ENCODE peak calls at places on chromosomes 13 and 19, in seven cellular contexts. One of them, this sample, is unnamed.

GRCh38 chr13:50740052-50740741 is 103.3 kb downstream of the DLEU7 start:
- DNase-seq in K562: no peak
- DNase-seq in H1: no peak
- DNase-seq in SK-N-SH: no peak
- DNase-seq in HCT116: no peak
- DNase-seq in HepG2: no peak
- DNase-seq in GM12878: no peak
- DNase-seq in this sample: no peak

GRCh38 chr19:42961119-42961518 is 24.1 kb upstream of the PSG7 start:
- DNase-seq in K562: no peak
- DNase-seq in H1: no peak
- DNase-seq in SK-N-SH: no peak
- DNase-seq in HCT116: no peak
- DNase-seq in HepG2: no peak
- DNase-seq in GM12878: no peak
- DNase-seq in this sample: no peak

GRCh38 chr19:47430041-47430802 is 10.9 kb upstream of the MEIS3 start:
- DNase-seq in K562: no peak
- DNase-seq in H1: no peak
- DNase-seq in SK-N-SH: no peak
- DNase-seq in HCT116: no peak
- DNase-seq in HepG2: no peak
- DNase-seq in GM12878: no peak
- DNase-seq in this sample: no peak

GRCh38 chr19:55459950-55460657 is 1.3 kb downstream of the ISOC2 start:
- DNase-seq in K562: no peak
- DNase-seq in H1: no peak
- DNase-seq in SK-N-SH: peak
- DNase-seq in HCT116: no peak
- DNase-seq in HepG2: peak
- DNase-seq in GM12878: no peak
- DNase-seq in this sample: no peak

GRCh38 chr13:61110804-61111203 is 304.8 kb downstream of the PCDH20 start:
- DNase-seq in K562: no peak
- DNase-seq in H1: no peak
- DNase-seq in SK-N-SH: peak
- DNase-seq in HCT116: no peak
- DNase-seq in HepG2: no peak
- DNase-seq in GM12878: no peak
- DNase-seq in this sample: no peak

GRCh38 chr19:6247007-6247288 is 32.8 kb downstream of the MLLT1 start:
- DNase-seq in K562: no peak
- DNase-seq in H1: no peak
- DNase-seq in SK-N-SH: no peak
- DNase-seq in HCT116: no peak
- DNase-seq in HepG2: no peak
- DNase-seq in GM12878: no peak
- DNase-seq in this sample: no peak

GRCh38 chr19:35346193-35347052 is 1.3 kb upstream of the FFAR1 start:
- DNase-seq in K562: peak
- DNase-seq in H1: no peak
- DNase-seq in SK-N-SH: no peak
- DNase-seq in HCT116: no peak
- DNase-seq in HepG2: peak
- DNase-seq in GM12878: peak
- DNase-seq in this sample: no peak

GRCh38 chr13:24865158-24865557 is 101.2 kb downstream of the RNF17 start:
- DNase-seq in K562: no peak
- DNase-seq in H1: no peak
- DNase-seq in SK-N-SH: no peak
- DNase-seq in HCT116: no peak
- DNase-seq in HepG2: no peak
- DNase-seq in GM12878: no peak
- DNase-seq in this sample: no peak

GRCh38 chr13:34349091-34349722 is 531.3 kb downstream of the RFC3 start:
- DNase-seq in K562: no peak
- DNase-seq in H1: no peak
- DNase-seq in SK-N-SH: no peak
- DNase-seq in HCT116: no peak
- DNase-seq in HepG2: no peak
- DNase-seq in GM12878: no peak
- DNase-seq in this sample: no peak

DNA sequence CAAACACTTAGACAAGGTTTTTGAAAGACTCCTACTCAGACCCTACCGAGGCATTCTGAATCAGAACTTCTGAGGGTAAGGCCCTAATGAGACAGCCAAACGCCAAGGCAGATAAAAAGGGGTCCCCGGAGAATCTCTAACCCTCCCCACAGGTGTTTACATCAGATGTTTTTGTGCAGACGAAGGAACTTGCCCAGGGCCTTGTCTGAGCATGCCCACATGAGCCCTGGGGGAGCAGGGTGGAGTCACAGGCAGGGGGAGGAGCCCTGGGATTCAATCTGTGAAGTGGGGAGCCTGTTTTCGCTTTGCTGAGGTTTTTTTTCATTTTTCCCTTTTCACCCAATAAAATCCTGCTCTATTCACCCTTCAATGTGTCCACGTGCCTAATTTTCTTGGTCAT is 61.6 kb upstream of the MED4 start:
- DNase-seq in K562: peak
- DNase-seq in H1: no peak
- DNase-seq in SK-N-SH: no peak
- DNase-seq in HCT116: peak
- DNase-seq in HepG2: no peak
- DNase-seq in GM12878: no peak
- DNase-seq in this sample: no peak
- TF ChIP-seq YY1 in K562: no peak
- TF ChIP-seq YY1 in H1: no peak
- TF ChIP-seq YY1 in SK-N-SH: no peak
- TF ChIP-seq YY1 in HCT116: no peak
- TF ChIP-seq YY1 in HepG2: no peak
- TF ChIP-seq YY1 in GM12878: no peak
- TF ChIP-seq YY1 in this sample: no peak

DNA sequence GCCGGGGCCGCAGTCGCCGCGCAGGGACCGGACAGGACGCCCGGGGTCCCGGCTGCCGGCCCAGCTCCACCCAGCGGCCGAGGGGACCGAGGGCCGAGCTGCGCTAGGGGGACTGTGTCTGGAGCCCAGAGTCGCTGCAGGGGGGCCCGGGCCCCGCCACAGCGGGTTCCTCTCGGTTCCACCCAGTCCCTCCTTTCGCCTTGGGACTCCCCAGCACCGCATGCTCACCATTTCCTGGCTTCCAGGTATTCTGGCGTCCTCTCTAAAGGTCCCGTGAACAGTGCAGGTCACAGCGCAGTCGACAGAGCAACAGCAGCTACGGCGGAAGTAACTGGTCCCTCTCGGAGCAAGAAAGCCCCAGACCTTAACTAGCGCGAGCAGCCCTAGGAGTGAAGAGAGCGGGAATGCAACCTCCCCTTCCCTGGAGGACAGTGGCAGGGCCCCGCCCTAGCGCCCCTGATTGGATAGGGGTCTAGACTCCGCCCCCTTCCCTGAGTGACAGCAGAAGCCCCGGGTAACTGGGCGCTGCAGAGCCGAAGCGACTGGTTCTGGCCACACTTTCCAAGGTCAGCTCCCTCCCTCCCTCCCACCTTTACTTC is at the start of gene ZNF878:
- DNase-seq in K562: peak
- DNase-seq in H1: peak
- DNase-seq in SK-N-SH: peak
- DNase-seq in HCT116: no peak
- DNase-seq in HepG2: peak
- DNase-seq in GM12878: peak
- DNase-seq in this sample: peak
- H3K9ac ChIP-seq in K562: peak
- H3K9ac ChIP-seq in H1: peak
- H3K9ac ChIP-seq in SK-N-SH: peak
- H3K9ac ChIP-seq in HCT116: no peak
- H3K9ac ChIP-seq in HepG2: peak
- H3K9ac ChIP-seq in GM12878: peak
- H3K9ac ChIP-seq in this sample: peak

DNA sequence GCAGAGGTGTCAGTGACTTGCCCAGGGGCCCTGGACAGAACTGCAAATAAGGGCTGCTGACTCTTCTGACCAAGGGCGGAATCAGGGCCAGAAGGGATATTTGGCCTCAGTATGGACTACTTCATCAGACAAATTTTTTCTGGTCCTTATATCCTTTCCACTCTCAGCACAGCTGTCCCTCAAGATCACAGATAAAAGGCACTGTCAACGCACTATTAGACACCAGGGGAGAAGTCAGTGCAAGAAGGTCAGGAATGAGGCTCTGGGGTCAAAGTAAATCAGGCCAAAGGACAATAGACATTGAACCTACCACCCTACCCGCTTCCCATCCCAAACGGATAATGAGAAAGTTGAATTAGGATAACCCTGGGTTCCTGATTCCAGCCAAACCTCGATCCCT is 657.6 kb downstream of the UQCRFS1 start:
- DNase-seq in K562: no peak
- DNase-seq in H1: no peak
- DNase-seq in SK-N-SH: no peak
- DNase-seq in HCT116: no peak
- DNase-seq in HepG2: no peak
- DNase-seq in GM12878: no peak
- DNase-seq in this sample: no peak
- TF ChIP-seq YY1 in K562: no peak
- TF ChIP-seq YY1 in H1: no peak
- TF ChIP-seq YY1 in SK-N-SH: no peak
- TF ChIP-seq YY1 in HCT116: no peak
- TF ChIP-seq YY1 in HepG2: no peak
- TF ChIP-seq YY1 in GM12878: no peak
- TF ChIP-seq YY1 in this sample: no peak

GRCh38 chr13:31225180-31225579 is 25.4 kb downstream of the B3GLCT start:
- DNase-seq in K562: no peak
- DNase-seq in H1: no peak
- DNase-seq in SK-N-SH: no peak
- DNase-seq in HCT116: no peak
- DNase-seq in HepG2: no peak
- DNase-seq in GM12878: no peak
- DNase-seq in this sample: no peak

GRCh38 chr13:31223640-31224039 is 23.9 kb downstream of the B3GLCT start:
- DNase-seq in K562: no peak
- DNase-seq in H1: no peak
- DNase-seq in SK-N-SH: no peak
- DNase-seq in HCT116: no peak
- DNase-seq in HepG2: no peak
- DNase-seq in GM12878: no peak
- DNase-seq in this sample: no peak

GRCh38 chr13:31221057-31221456 is 21.3 kb downstream of the B3GLCT start:
- DNase-seq in K562: no peak
- DNase-seq in H1: no peak
- DNase-seq in SK-N-SH: no peak
- DNase-seq in HCT116: no peak
- DNase-seq in HepG2: no peak
- DNase-seq in GM12878: no peak
- DNase-seq in this sample: no peak

GRCh38 chr13:31224174-31224669 is 24.4 kb downstream of the B3GLCT start:
- DNase-seq in K562: no peak
- DNase-seq in H1: no peak
- DNase-seq in SK-N-SH: no peak
- DNase-seq in HCT116: no peak
- DNase-seq in HepG2: no peak
- DNase-seq in GM12878: no peak
- DNase-seq in this sample: no peak

GRCh38 chr13:31223215-31223614 is 23.4 kb downstream of the B3GLCT start:
- DNase-seq in K562: no peak
- DNase-seq in H1: no peak
- DNase-seq in SK-N-SH: no peak
- DNase-seq in HCT116: no peak
- DNase-seq in HepG2: no peak
- DNase-seq in GM12878: no peak
- DNase-seq in this sample: no peak
- H3K9ac ChIP-seq in K562: no peak
- H3K9ac ChIP-seq in H1: no peak
- H3K9ac ChIP-seq in SK-N-SH: no peak
- H3K9ac ChIP-seq in HCT116: no peak
- H3K9ac ChIP-seq in HepG2: no peak
- H3K9ac ChIP-seq in GM12878: no peak
- H3K9ac ChIP-seq in this sample: no peak

GRCh38 chr19:7928741-7929701 is 3.1 kb upstream of the CTXN1 start:
- DNase-seq in K562: peak
- DNase-seq in H1: no peak
- DNase-seq in SK-N-SH: peak
- DNase-seq in HCT116: no peak
- DNase-seq in HepG2: peak
- DNase-seq in GM12878: no peak
- DNase-seq in this sample: no peak
- TF ChIP-seq YY1 in K562: no peak
- TF ChIP-seq YY1 in H1: no peak
- TF ChIP-seq YY1 in SK-N-SH: no peak
- TF ChIP-seq YY1 in HCT116: no peak
- TF ChIP-seq YY1 in HepG2: no peak
- TF ChIP-seq YY1 in GM12878: no peak
- TF ChIP-seq YY1 in this sample: no peak

GRCh38 chr19:15048885-15049541 is at the start of gene CASP14:
- DNase-seq in K562: no peak
- DNase-seq in H1: no peak
- DNase-seq in SK-N-SH: no peak
- DNase-seq in HCT116: no peak
- DNase-seq in HepG2: no peak
- DNase-seq in GM12878: no peak
- DNase-seq in this sample: no peak
- H3K9ac ChIP-seq in K562: no peak
- H3K9ac ChIP-seq in H1: no peak
- H3K9ac ChIP-seq in SK-N-SH: no peak
- H3K9ac ChIP-seq in HCT116: no peak
- H3K9ac ChIP-seq in HepG2: no peak
- H3K9ac ChIP-seq in GM12878: no peak
- H3K9ac ChIP-seq in this sample: no peak

GRCh38 chr19:31070676-31071075 is 278.6 kb downstream of the TSHZ3 start:
- DNase-seq in K562: no peak
- DNase-seq in H1: no peak
- DNase-seq in SK-N-SH: no peak
- DNase-seq in HCT116: no peak
- DNase-seq in HepG2: no peak
- DNase-seq in GM12878: no peak
- DNase-seq in this sample: no peak

GRCh38 chr19:31074751-31075150 is 274.5 kb downstream of the TSHZ3 start:
- DNase-seq in K562: no peak
- DNase-seq in H1: no peak
- DNase-seq in SK-N-SH: no peak
- DNase-seq in HCT116: no peak
- DNase-seq in HepG2: no peak
- DNase-seq in GM12878: no peak
- DNase-seq in this sample: no peak

GRCh38 chr19:31070126-31070525 is 279.1 kb downstream of the TSHZ3 start:
- DNase-seq in K562: no peak
- DNase-seq in H1: no peak
- DNase-seq in SK-N-SH: no peak
- DNase-seq in HCT116: no peak
- DNase-seq in HepG2: no peak
- DNase-seq in GM12878: no peak
- DNase-seq in this sample: no peak

GRCh38 chr19:31071157-31071855 is 277.9 kb downstream of the TSHZ3 start:
- DNase-seq in K562: no peak
- DNase-seq in H1: no peak
- DNase-seq in SK-N-SH: no peak
- DNase-seq in HCT116: no peak
- DNase-seq in HepG2: no peak
- DNase-seq in GM12878: no peak
- DNase-seq in this sample: no peak

GRCh38 chr19:31073485-31074221 is 275.6 kb downstream of the TSHZ3 start:
- DNase-seq in K562: no peak
- DNase-seq in H1: no peak
- DNase-seq in SK-N-SH: no peak
- DNase-seq in HCT116: no peak
- DNase-seq in HepG2: no peak
- DNase-seq in GM12878: no peak
- DNase-seq in this sample: no peak
- TF ChIP-seq YY1 in K562: no peak
- TF ChIP-seq YY1 in H1: no peak
- TF ChIP-seq YY1 in SK-N-SH: no peak
- TF ChIP-seq YY1 in HCT116: no peak
- TF ChIP-seq YY1 in HepG2: no peak
- TF ChIP-seq YY1 in GM12878: no peak
- TF ChIP-seq YY1 in this sample: no peak